ENCODE peak calls at places on chromosomes 1 and 21, in seven cellular contexts. O is fibroblast of the aortic adventitia, K is mammary epithelial cell, F is left ventricle myocardium inferior, R is body of pancreas, L is K562, T is ovary. Y is an unnamed sample.

GRCh38 chr1:220879509-220880366 is 495 bp downstream of the HLX start:
- DNase-seq in O (peak), K (peak), F (peak), R (peak), L (peak), T (peak), Y (peak)

GRCh38 chr21:31397515-31397926 is 53.5 kb upstream of the TIAM1 start:
- DNase-seq in O (peak), K (peak), F (no peak), R (no peak), L (no peak), T (no peak), Y (no peak)

GRCh38 chr1:165508291-165508690 is 35.5 kb upstream of the LRRC52 start:
- DNase-seq in O (no peak), K (no peak), F (no peak), R (no peak), L (no peak), T (no peak), Y (no peak)

GRCh38 chr1:198269352-198269940 is 112.6 kb downstream of the NEK7 start:
- DNase-seq in O (no peak), K (peak), F (no peak), R (no peak), L (no peak), T (no peak), Y (peak)

GRCh38 chr1:113677250-113678158 is 81.8 kb downstream of the PHTF1 start:
- DNase-seq in O (peak), K (peak), F (no peak), R (peak), L (peak), T (no peak), Y (peak)

GRCh38 chr1:207848234-207848633 is 62.7 kb downstream of the CD34 start:
- DNase-seq in O (peak), K (peak), F (peak), R (no peak), L (no peak), T (no peak), Y (peak)

GRCh38 chr1:117388328-117388727 is 21.1 kb downstream of the MAN1A2 start:
- DNase-seq in O (no peak), K (no peak), F (no peak), R (no peak), L (no peak), T (no peak), Y (no peak)

GRCh38 chr1:220918285-220918951 is 39.2 kb downstream of the HLX start:
- DNase-seq in O (no peak), K (no peak), F (no peak), R (no peak), L (no peak), T (no peak), Y (no peak)

GRCh38 chr1:169427081-169427611 is at the start of gene CCDC181:
- DNase-seq in O (peak), K (no peak), F (peak), R (peak), L (no peak), T (peak), Y (peak)

DNA sequence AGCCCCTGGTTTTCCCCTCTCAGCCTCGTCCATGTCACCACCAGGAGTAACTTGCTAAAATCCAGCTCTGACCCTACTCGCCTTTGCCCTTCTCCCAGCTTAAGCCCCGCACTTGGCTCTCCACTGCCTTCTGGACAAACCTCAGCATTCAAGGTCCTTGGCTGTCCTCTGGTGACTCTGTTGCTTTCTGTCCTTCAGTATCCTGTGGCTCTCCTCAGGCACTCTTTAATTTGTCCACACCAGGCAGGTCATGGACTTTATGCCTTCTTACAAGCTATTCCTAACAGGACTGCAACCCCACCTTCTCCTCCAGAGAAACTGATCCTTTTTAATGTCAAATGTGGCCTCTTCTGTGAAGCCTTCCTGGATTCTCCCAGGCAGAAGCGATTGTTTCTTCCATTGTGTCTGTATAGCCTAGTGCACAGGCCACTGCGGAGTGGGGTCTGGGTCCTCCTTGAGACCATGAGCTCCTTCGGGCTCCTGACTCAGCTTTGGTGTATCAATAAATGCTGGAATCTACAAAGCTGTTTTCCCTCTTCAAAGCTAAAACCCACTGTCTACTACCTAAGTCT is 26.7 kb upstream of the CTPS1 start:
- DNase-seq in O (no peak), K (no peak), F (no peak), R (no peak), L (no peak), T (no peak), Y (no peak)
- H3K4me3 ChIP-seq in O (no peak), K (no peak), F (no peak), R (no peak), L (no peak), T (no peak), Y (no peak)

GRCh38 chr21:45406801-45407628 is 2.0 kb downstream of the COL18A1 start:
- DNase-seq in O (no peak), K (no peak), F (peak), R (no peak), L (no peak), T (peak), Y (no peak)
- TF ChIP-seq CTCF in O (no peak), K (no peak), F (no peak), R (no peak), L (peak), T (no peak), Y (no peak)

GRCh38 chr1:205432116-205432515 is 10.3 kb upstream of the LEMD1 start:
- DNase-seq in O (no peak), K (no peak), F (no peak), R (no peak), L (no peak), T (no peak), Y (no peak)

GRCh38 chr1:205430631-205431305 is 8.9 kb upstream of the LEMD1 start:
- DNase-seq in O (peak), K (no peak), F (peak), R (peak), L (peak), T (peak), Y (peak)

GRCh38 chr1:205434738-205435137 is 12.9 kb upstream of the LEMD1 start:
- DNase-seq in O (no peak), K (no peak), F (no peak), R (no peak), L (no peak), T (no peak), Y (no peak)

GRCh38 chr1:205424881-205425635 is 3.2 kb upstream of the LEMD1 start:
- DNase-seq in O (no peak), K (no peak), F (no peak), R (no peak), L (no peak), T (no peak), Y (no peak)

GRCh38 chr1:205429742-205430464 is 8.0 kb upstream of the LEMD1 start:
- DNase-seq in O (no peak), K (no peak), F (no peak), R (no peak), L (no peak), T (no peak), Y (no peak)
- H3K4me3 ChIP-seq in O (peak), K (no peak), F (peak), R (no peak), L (peak), T (no peak), Y (no peak)

GRCh38 chr1:61079276-61079897 is 3.0 kb upstream of the NFIA start:
- DNase-seq in O (no peak), K (no peak), F (no peak), R (peak), L (no peak), T (no peak), Y (peak)

GRCh38 chr1:61081135-61081636 is 1.2 kb upstream of the NFIA start:
- DNase-seq in O (peak), K (no peak), F (no peak), R (no peak), L (no peak), T (no peak), Y (no peak)

GRCh38 chr1:61080408-61081134 is 1.8 kb upstream of the NFIA start:
- DNase-seq in O (peak), K (no peak), F (no peak), R (no peak), L (no peak), T (no peak), Y (no peak)

GRCh38 chr1:61078611-61079010 is 3.8 kb upstream of the NFIA start:
- DNase-seq in O (peak), K (no peak), F (no peak), R (no peak), L (no peak), T (no peak), Y (no peak)

GRCh38 chr1:61079898-61080336 is 2.4 kb upstream of the NFIA start:
- DNase-seq in O (peak), K (peak), F (peak), R (peak), L (peak), T (peak), Y (peak)
- TF ChIP-seq CTCF in O (peak), K (no peak), F (peak), R (no peak), L (peak), T (no peak), Y (no peak)

GRCh38 chr1:167833904-167834303 is 80.0 kb downstream of the ADCY10 start:
- DNase-seq in O (no peak), K (no peak), F (no peak), R (no peak), L (no peak), T (no peak), Y (no peak)
- H3K4me3 ChIP-seq in O (no peak), K (no peak), F (no peak), R (no peak), L (no peak), T (no peak), Y (no peak)

DNA sequence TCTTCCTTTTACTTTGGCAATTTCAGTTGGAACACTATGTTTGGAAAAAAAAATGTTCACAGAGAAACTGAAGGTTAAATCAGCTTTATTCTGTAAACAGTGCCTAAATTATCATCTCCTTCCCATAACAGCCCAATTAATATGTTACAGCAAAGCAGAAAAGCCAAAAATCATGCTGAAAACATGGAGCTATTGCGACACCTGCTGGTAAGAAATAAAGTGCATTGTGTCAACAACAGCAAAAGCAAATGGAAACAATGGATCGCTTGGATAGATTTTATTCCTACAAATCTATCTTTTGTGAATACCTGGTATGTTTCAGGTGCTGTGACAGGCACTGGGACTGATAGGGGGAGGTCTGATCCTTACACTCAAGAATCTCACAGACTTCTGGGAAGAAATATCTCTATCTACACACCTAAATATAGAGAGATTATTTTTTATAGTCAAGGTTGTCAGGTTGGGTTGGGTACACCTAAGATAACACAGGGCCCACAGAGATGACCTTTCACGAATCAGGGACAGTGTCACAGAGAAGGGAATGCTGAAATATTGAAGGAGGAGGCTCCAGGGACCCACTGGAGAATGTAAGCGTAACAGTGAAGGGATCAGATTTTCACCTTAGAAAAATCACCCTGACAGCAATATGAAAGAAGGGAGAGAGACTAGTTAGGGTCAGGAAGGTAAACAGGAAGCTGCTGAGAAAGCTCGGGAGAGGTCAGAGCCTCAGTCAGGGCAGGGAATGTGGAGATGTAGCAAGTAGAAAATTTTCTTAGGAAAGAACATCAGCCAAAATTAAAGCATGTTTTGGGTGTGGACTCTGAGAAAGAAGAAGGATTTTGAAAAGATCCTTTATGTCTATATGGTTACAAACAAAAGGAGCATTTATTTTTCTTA is 16.5 kb upstream of the ERICH3 start:
- DNase-seq in O (peak), K (peak), F (no peak), R (peak), L (peak), T (no peak), Y (peak)
- TF ChIP-seq CTCF in O (peak), K (peak), F (peak), R (peak), L (peak), T (peak), Y (peak)

GRCh38 chr1:94862718-94863117 is 42.6 kb downstream of the SLC44A3 start:
- DNase-seq in O (no peak), K (peak), F (no peak), R (no peak), L (no peak), T (no peak), Y (peak)

GRCh38 chr1:94865369-94865768 is 45.2 kb downstream of the SLC44A3 start:
- DNase-seq in O (peak), K (no peak), F (no peak), R (peak), L (no peak), T (no peak), Y (no peak)

GRCh38 chr1:94864821-94865220 is 44.7 kb downstream of the SLC44A3 start:
- DNase-seq in O (no peak), K (no peak), F (no peak), R (peak), L (no peak), T (peak), Y (no peak)

GRCh38 chr1:94863919-94864318 is 43.8 kb downstream of the SLC44A3 start:
- DNase-seq in O (peak), K (peak), F (no peak), R (peak), L (no peak), T (peak), Y (peak)

GRCh38 chr1:94863297-94863911 is 43.2 kb downstream of the SLC44A3 start:
- DNase-seq in O (peak), K (peak), F (no peak), R (no peak), L (no peak), T (no peak), Y (peak)
- H3K4me3 ChIP-seq in O (no peak), K (no peak), F (no peak), R (no peak), L (no peak), T (no peak), Y (no peak)

DNA sequence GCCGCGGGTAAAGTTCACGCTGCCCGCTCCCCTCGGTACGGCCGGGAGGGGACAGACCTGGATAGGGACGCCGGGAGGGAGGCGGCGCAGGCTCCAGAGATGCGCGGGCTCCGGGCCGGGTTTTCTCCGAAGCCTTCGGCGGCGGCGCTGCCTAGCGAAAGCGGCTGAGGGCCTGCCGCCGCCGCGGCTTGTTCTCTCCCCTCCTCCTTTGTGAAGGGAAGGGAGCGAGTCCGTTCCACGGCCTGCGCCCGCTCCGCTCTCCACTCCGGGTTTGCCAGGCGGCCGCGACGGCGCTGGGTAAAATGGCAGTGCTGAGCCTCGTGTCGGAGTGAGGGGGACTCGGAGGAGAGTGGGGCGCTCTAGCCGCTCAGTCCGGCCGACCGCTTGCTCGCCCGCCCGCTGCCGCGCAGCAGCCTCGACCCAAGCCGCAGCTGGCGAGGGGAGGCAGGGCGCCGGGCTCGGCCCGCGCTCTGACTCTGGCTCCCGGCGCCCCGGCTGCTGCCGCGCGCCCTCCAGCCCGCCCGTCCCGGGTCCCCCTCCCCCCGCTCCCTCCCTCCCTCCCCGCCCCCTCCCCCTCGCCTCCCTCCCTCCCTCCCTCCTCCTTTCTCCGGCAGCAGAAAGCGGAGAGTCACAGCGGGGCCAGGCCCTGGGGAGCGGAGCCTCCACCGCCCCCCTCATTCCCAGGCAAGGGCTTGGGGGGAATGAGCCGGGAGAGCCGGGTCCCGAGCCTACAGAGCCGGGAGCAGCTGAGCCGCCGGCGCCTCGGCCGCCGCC is at the start of gene ARID1A:
- DNase-seq in O (peak), K (peak), F (peak), R (peak), L (peak), T (peak), Y (peak)
- TF ChIP-seq CTCF in O (no peak), K (no peak), F (peak), R (no peak), L (no peak), T (no peak), Y (no peak)

DNA sequence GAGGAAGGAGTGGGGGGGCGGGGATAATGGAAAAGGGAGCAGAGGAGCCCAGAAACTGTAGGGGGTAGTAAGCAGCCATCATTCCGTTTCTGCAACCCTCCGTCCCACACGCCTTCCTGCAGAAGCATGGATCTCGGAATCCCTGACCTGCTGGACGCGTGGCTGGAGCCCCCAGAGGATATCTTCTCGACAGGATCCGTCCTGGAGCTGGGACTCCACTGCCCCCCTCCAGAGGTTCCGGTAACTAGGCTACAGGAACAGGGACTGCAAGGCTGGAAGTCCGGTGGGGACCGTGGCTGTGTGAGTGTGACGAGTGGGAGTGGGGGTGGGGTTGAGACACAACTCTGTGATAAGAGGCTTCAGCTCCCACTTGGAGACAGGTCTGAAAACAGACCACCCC is 698 bp downstream of the CREB3L4 start:
- DNase-seq in O (no peak), K (no peak), F (no peak), R (no peak), L (peak), T (no peak), Y (no peak)
- H3K4me3 ChIP-seq in O (peak), K (peak), F (peak), R (no peak), L (peak), T (peak), Y (peak)

DNA sequence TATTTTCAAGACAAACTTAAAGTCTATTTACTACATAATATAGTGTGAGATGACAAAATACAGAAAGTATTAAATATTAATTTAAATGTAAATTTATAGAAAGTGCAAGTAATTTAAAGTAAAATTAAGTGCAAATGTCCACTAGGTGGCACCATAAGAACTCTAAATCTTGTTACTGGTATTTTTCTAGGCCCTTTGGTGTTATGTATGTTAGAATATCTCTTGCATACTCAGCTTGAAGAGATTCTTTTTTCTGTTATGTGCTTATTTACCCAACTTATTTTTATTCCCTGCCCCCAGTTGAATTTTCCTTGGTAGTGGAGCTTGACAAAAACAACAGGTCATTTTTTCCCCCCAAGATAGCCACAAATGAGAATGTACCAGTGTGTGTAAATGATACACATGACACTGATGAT is 71.5 kb downstream of the RPS6KC1 start:
- DNase-seq in O (peak), K (peak), F (no peak), R (no peak), L (peak), T (no peak), Y (peak)
- TF ChIP-seq CTCF in O (peak), K (peak), F (peak), R (peak), L (no peak), T (peak), Y (peak)

Y was measured in epithelial cell of esophagus.